ENCODE peak calls at places on chromosomes 11 and 22, in four cellular contexts. One of them, this sample, is unnamed.

GRCh38 chr22:37711490-37711889 is 14.6 kb downstream of the TRIOBP start:
- DNase-seq in HFFc6: no peak
- DNase-seq in WTC11: no peak
- DNase-seq in endothelial cell of umbilical vein: no peak
- DNase-seq in this sample: no peak

GRCh38 chr22:46735747-46736608 is 2.1 kb downstream of the CERK start:
- DNase-seq in HFFc6: no peak
- DNase-seq in WTC11: peak
- DNase-seq in endothelial cell of umbilical vein: peak
- DNase-seq in this sample: no peak

GRCh38 chr22:20192972-20193760 is 42.3 kb upstream of the CCDC188 start:
- DNase-seq in HFFc6: no peak
- DNase-seq in WTC11: peak
- DNase-seq in endothelial cell of umbilical vein: no peak
- DNase-seq in this sample: no peak

GRCh38 chr11:70191495-70192140 is 11.5 kb upstream of the FADD start:
- DNase-seq in HFFc6: peak
- DNase-seq in WTC11: peak
- DNase-seq in endothelial cell of umbilical vein: peak
- DNase-seq in this sample: peak

GRCh38 chr11:119729581-119730346 is 764 bp upstream of the NECTIN1 start:
- DNase-seq in HFFc6: peak
- DNase-seq in WTC11: peak
- DNase-seq in endothelial cell of umbilical vein: peak
- DNase-seq in this sample: no peak

GRCh38 chr11:103648054-103648453 is 388.4 kb upstream of the DDI1 start:
- DNase-seq in HFFc6: no peak
- DNase-seq in WTC11: no peak
- DNase-seq in endothelial cell of umbilical vein: no peak
- DNase-seq in this sample: no peak

GRCh38 chr11:27875480-27876208 is 175.4 kb upstream of the BDNF start:
- DNase-seq in HFFc6: no peak
- DNase-seq in WTC11: no peak
- DNase-seq in endothelial cell of umbilical vein: no peak
- DNase-seq in this sample: no peak

GRCh38 chr11:48107188-48107704 is 109.4 kb upstream of the OR4B1 start:
- DNase-seq in HFFc6: peak
- DNase-seq in WTC11: no peak
- DNase-seq in endothelial cell of umbilical vein: no peak
- DNase-seq in this sample: no peak

GRCh38 chr11:110196241-110196754 is 100.1 kb downstream of the RDX start:
- DNase-seq in HFFc6: peak
- DNase-seq in WTC11: no peak
- DNase-seq in endothelial cell of umbilical vein: peak
- DNase-seq in this sample: peak

GRCh38 chr22:32830473-32830872 is 29.0 kb downstream of the TIMP3 start:
- DNase-seq in HFFc6: no peak
- DNase-seq in WTC11: peak
- DNase-seq in endothelial cell of umbilical vein: peak
- DNase-seq in this sample: no peak

GRCh38 chr11:77401486-77402217 is 72.2 kb downstream of the PAK1 start:
- DNase-seq in HFFc6: no peak
- DNase-seq in WTC11: no peak
- DNase-seq in endothelial cell of umbilical vein: no peak
- DNase-seq in this sample: no peak

GRCh38 chr11:18527512-18527911 is 770 bp upstream of the TSG101 start:
- DNase-seq in HFFc6: peak
- DNase-seq in WTC11: no peak
- DNase-seq in endothelial cell of umbilical vein: peak
- DNase-seq in this sample: peak

GRCh38 chr11:125933030-125933813 is 12.6 kb upstream of the VSIG10L2 start:
- DNase-seq in HFFc6: no peak
- DNase-seq in WTC11: no peak
- DNase-seq in endothelial cell of umbilical vein: no peak
- DNase-seq in this sample: no peak

GRCh38 chr11:128453444-128454336 is 133.7 kb downstream of the ETS1 start:
- DNase-seq in HFFc6: peak
- DNase-seq in WTC11: no peak
- DNase-seq in endothelial cell of umbilical vein: no peak
- DNase-seq in this sample: peak

GRCh38 chr11:95715777-95716241 is 73.8 kb downstream of the FAM76B start:
- DNase-seq in HFFc6: no peak
- DNase-seq in WTC11: no peak
- DNase-seq in endothelial cell of umbilical vein: peak
- DNase-seq in this sample: peak

GRCh38 chr11:69818243-69819108 is 740 bp downstream of the FGF3 start:
- DNase-seq in HFFc6: no peak
- DNase-seq in WTC11: peak
- DNase-seq in endothelial cell of umbilical vein: no peak
- DNase-seq in this sample: no peak

GRCh38 chr22:30298005-30298701 is 8.8 kb upstream of the CASTOR1 start:
- DNase-seq in HFFc6: no peak
- DNase-seq in WTC11: no peak
- DNase-seq in endothelial cell of umbilical vein: no peak
- DNase-seq in this sample: no peak

GRCh38 chr11:84514436-84514835 is 1112.7 kb downstream of the DLG2 start:
- DNase-seq in HFFc6: no peak
- DNase-seq in WTC11: no peak
- DNase-seq in endothelial cell of umbilical vein: no peak
- DNase-seq in this sample: no peak

GRCh38 chr22:33568934-33569496 is 351.3 kb downstream of the LARGE1 start:
- DNase-seq in HFFc6: no peak
- DNase-seq in WTC11: no peak
- DNase-seq in endothelial cell of umbilical vein: no peak
- DNase-seq in this sample: no peak

GRCh38 chr22:39282642-39283311 is 36.6 kb downstream of the RPL3 start:
- DNase-seq in HFFc6: no peak
- DNase-seq in WTC11: no peak
- DNase-seq in endothelial cell of umbilical vein: peak
- DNase-seq in this sample: no peak

GRCh38 chr11:64675417-64676252 is 47.4 kb downstream of the NRXN2 start:
- DNase-seq in HFFc6: peak
- DNase-seq in WTC11: no peak
- DNase-seq in endothelial cell of umbilical vein: no peak
- DNase-seq in this sample: peak

GRCh38 chr11:34148504-34149165 is 43.2 kb downstream of the NAT10 start:
- DNase-seq in HFFc6: no peak
- DNase-seq in WTC11: no peak
- DNase-seq in endothelial cell of umbilical vein: no peak
- DNase-seq in this sample: no peak

GRCh38 chr22:19174106-19175025 is 4.2 kb downstream of the SLC25A1 start:
- DNase-seq in HFFc6: peak
- DNase-seq in WTC11: peak
- DNase-seq in endothelial cell of umbilical vein: no peak
- DNase-seq in this sample: peak

GRCh38 chr11:46505741-46506485 is 87.9 kb downstream of the AMBRA1 start:
- DNase-seq in HFFc6: no peak
- DNase-seq in WTC11: no peak
- DNase-seq in endothelial cell of umbilical vein: no peak
- DNase-seq in this sample: no peak

GRCh38 chr11:16863382-16863781 is 124.9 kb downstream of the C11orf58 start:
- DNase-seq in HFFc6: no peak
- DNase-seq in WTC11: no peak
- DNase-seq in endothelial cell of umbilical vein: no peak
- DNase-seq in this sample: no peak

GRCh38 chr11:118913411-118914125 is 12.2 kb downstream of the BCL9L start:
- DNase-seq in HFFc6: no peak
- DNase-seq in WTC11: no peak
- DNase-seq in endothelial cell of umbilical vein: no peak
- DNase-seq in this sample: no peak

GRCh38 chr11:30758012-30758411 is 171.9 kb upstream of the MPPED2 start:
- DNase-seq in HFFc6: no peak
- DNase-seq in WTC11: no peak
- DNase-seq in endothelial cell of umbilical vein: peak
- DNase-seq in this sample: no peak

GRCh38 chr11:33059331-33060007 is 20.1 kb downstream of the TCP11L1 start:
- DNase-seq in HFFc6: no peak
- DNase-seq in WTC11: no peak
- DNase-seq in endothelial cell of umbilical vein: no peak
- DNase-seq in this sample: no peak

GRCh38 chr11:104583857-104584256 is 314.4 kb downstream of the CASP12 start:
- DNase-seq in HFFc6: no peak
- DNase-seq in WTC11: no peak
- DNase-seq in endothelial cell of umbilical vein: no peak
- DNase-seq in this sample: no peak

GRCh38 chr11:11764428-11764803 is 77.4 kb upstream of the USP47 start:
- DNase-seq in HFFc6: no peak
- DNase-seq in WTC11: no peak
- DNase-seq in endothelial cell of umbilical vein: no peak
- DNase-seq in this sample: no peak

GRCh38 chr11:13030857-13031256 is 21.7 kb downstream of the RASSF10 start:
- DNase-seq in HFFc6: no peak
- DNase-seq in WTC11: no peak
- DNase-seq in endothelial cell of umbilical vein: peak
- DNase-seq in this sample: no peak

GRCh38 chr22:23509571-23510302 is 70.4 kb downstream of the IGLL1 start:
- DNase-seq in HFFc6: no peak
- DNase-seq in WTC11: no peak
- DNase-seq in endothelial cell of umbilical vein: peak
- DNase-seq in this sample: peak

GRCh38 chr22:43011079-43011478 is 3.9 kb downstream of the PACSIN2 start:
- DNase-seq in HFFc6: no peak
- DNase-seq in WTC11: no peak
- DNase-seq in endothelial cell of umbilical vein: no peak
- DNase-seq in this sample: no peak
- TF ChIP-seq CTCF in HFFc6: peak
- TF ChIP-seq CTCF in WTC11: no peak
- TF ChIP-seq CTCF in endothelial cell of umbilical vein: no peak
- TF ChIP-seq CTCF in this sample: no peak

GRCh38 chr22:35219012-35219411 is 38.3 kb upstream of the HMGXB4 start:
- DNase-seq in HFFc6: peak
- DNase-seq in WTC11: no peak
- DNase-seq in endothelial cell of umbilical vein: no peak
- DNase-seq in this sample: peak

GRCh38 chr22:35218079-35218478 is 39.2 kb upstream of the HMGXB4 start:
- DNase-seq in HFFc6: peak
- DNase-seq in WTC11: no peak
- DNase-seq in endothelial cell of umbilical vein: no peak
- DNase-seq in this sample: no peak

GRCh38 chr22:35214968-35215367 is 42.3 kb upstream of the HMGXB4 start:
- DNase-seq in HFFc6: no peak
- DNase-seq in WTC11: no peak
- DNase-seq in endothelial cell of umbilical vein: no peak
- DNase-seq in this sample: no peak

GRCh38 chr22:35215993-35216392 is 41.3 kb upstream of the HMGXB4 start:
- DNase-seq in HFFc6: no peak
- DNase-seq in WTC11: no peak
- DNase-seq in endothelial cell of umbilical vein: no peak
- DNase-seq in this sample: no peak

GRCh38 chr22:35217541-35217940 is 39.8 kb upstream of the HMGXB4 start:
- DNase-seq in HFFc6: no peak
- DNase-seq in WTC11: no peak
- DNase-seq in endothelial cell of umbilical vein: no peak
- DNase-seq in this sample: no peak
- TF ChIP-seq CTCF in HFFc6: no peak
- TF ChIP-seq CTCF in WTC11: no peak
- TF ChIP-seq CTCF in endothelial cell of umbilical vein: no peak
- TF ChIP-seq CTCF in this sample: no peak

DNA sequence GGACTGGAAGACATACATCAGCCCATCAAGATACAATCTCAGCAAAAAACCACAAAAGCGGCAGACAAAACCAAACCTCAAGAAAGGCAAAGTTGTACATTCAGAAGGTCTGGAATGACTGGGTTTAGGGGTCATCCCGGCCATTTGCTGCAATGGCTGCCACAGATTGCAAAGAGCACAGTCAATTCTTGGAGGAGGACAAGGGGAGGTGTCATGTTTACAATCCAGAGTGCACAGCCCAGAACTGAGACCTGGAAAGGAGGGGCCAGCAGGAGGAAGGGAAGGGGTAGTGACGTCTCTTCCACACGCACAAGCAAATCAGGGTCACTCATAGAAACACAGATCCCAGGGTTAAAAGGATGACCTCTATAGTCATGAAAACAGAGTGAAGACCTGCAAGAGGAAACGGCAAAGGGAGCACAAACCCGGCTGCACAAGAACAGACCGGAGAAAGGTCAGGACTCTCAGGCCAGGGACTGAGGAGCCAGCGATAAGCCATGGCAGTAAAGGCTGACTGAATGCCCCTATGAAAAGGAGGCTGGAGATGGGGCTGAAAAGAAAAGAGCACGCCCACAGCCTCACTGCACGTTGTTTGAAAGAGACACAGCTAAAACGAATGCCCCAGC is 18.2 kb upstream of the MUC5AC start:
- DNase-seq in HFFc6: peak
- DNase-seq in WTC11: no peak
- DNase-seq in endothelial cell of umbilical vein: peak
- DNase-seq in this sample: peak
- TF ChIP-seq CTCF in HFFc6: no peak
- TF ChIP-seq CTCF in WTC11: no peak
- TF ChIP-seq CTCF in endothelial cell of umbilical vein: no peak
- TF ChIP-seq CTCF in this sample: no peak

GRCh38 chr11:117408356-117408755 is 80.7 kb downstream of the CEP164 start:
- DNase-seq in HFFc6: no peak
- DNase-seq in WTC11: no peak
- DNase-seq in endothelial cell of umbilical vein: no peak
- DNase-seq in this sample: no peak
- TF ChIP-seq CTCF in HFFc6: no peak
- TF ChIP-seq CTCF in WTC11: no peak
- TF ChIP-seq CTCF in endothelial cell of umbilical vein: no peak
- TF ChIP-seq CTCF in this sample: no peak

GRCh38 chr11:45096636-45097035 is 49.8 kb upstream of the PRDM11 start:
- DNase-seq in HFFc6: no peak
- DNase-seq in WTC11: no peak
- DNase-seq in endothelial cell of umbilical vein: no peak
- DNase-seq in this sample: no peak
- TF ChIP-seq CTCF in HFFc6: no peak
- TF ChIP-seq CTCF in WTC11: no peak
- TF ChIP-seq CTCF in endothelial cell of umbilical vein: no peak
- TF ChIP-seq CTCF in this sample: no peak

GRCh38 chr22:41916745-41917358 is 2.0 kb upstream of the SHISA8 start:
- DNase-seq in HFFc6: no peak
- DNase-seq in WTC11: no peak
- DNase-seq in endothelial cell of umbilical vein: no peak
- DNase-seq in this sample: no peak
- TF ChIP-seq CTCF in HFFc6: no peak
- TF ChIP-seq CTCF in WTC11: no peak
- TF ChIP-seq CTCF in endothelial cell of umbilical vein: no peak
- TF ChIP-seq CTCF in this sample: no peak

DNA sequence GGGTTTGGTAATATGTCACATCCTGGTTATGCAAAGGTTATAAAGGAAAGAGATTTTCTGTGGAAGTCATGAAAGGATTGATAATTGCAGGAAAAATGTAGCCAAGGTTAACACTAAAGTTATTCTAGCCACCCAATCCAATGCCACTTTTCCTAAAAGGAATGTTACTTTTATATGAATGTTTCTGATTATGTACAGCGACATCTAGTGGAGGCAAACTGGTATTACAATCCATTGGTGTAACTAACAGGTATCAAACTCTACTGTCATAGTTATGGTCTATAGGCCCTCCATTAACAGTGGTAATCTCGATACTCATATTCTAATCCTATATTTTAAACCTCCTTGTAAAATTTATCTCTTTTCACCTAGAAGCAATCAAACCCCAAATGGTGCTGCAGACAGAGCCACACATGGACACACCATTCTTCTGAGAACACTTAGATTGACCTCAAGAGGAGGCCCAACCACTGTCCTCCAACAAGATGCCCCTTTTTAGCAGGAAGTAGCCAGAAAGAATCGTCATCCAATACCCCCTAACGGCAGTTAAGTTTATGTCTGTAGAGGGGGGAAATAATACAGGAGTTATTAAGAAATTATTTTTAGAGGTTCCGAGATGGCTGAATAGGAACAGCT is 74.9 kb upstream of the RAG2 start:
- DNase-seq in HFFc6: peak
- DNase-seq in WTC11: no peak
- DNase-seq in endothelial cell of umbilical vein: peak
- DNase-seq in this sample: peak
- TF ChIP-seq CTCF in HFFc6: peak
- TF ChIP-seq CTCF in WTC11: peak
- TF ChIP-seq CTCF in endothelial cell of umbilical vein: peak
- TF ChIP-seq CTCF in this sample: peak